ENCODE peak calls at places on chromosomes 16 and 17, in ten cellular contexts. W, L, V, B, F, H, C, X, D and E are unnamed samples. For H3K9me3, the result is how much of the 10 kb centered on the place peaks cover.

GRCh38 chr17:15475620-15476354 is 8.4 kb upstream of the CDRT4 start:
- DNase-seq in X (no peak), B (no peak), D (no peak), L (no peak), C (peak), V (no peak), H (no peak), F (no peak), W (no peak), E (no peak)

GRCh38 chr17:50056961-50057330 is 1.0 kb downstream of the ITGA3 start:
- DNase-seq in V (peak), F (no peak), D (no peak), H (peak), C (peak), L (no peak), X (no peak), B (no peak), W (no peak), E (no peak)

GRCh38 chr16:81453091-81453728 is 8.6 kb downstream of the CMIP start:
- DNase-seq in D (no peak), W (no peak), L (no peak), V (no peak), C (no peak), H (no peak), X (no peak), B (no peak), F (no peak), E (no peak)

GRCh38 chr16:50313596-50314483 is 47.5 kb downstream of the ADCY7 start:
- DNase-seq in D (peak), W (no peak), B (no peak), X (peak), C (no peak), F (no peak), L (peak), H (no peak), V (no peak), E (peak)

GRCh38 chr16:27795992-27796614 is 246.2 kb downstream of the KATNIP start:
- DNase-seq in X (no peak), L (peak), W (no peak), B (no peak), F (peak), V (peak), C (peak), D (peak), H (peak), E (peak)

GRCh38 chr17:36602030-36602737 is 801 bp downstream of the MRM1 start:
- DNase-seq in C (peak), F (no peak), B (no peak), X (peak), D (no peak), W (no peak), H (peak), L (no peak), V (peak), E (no peak)

GRCh38 chr16:20865420-20866126 is 34.6 kb downstream of the DCUN1D3 start:
- DNase-seq in W (no peak), V (no peak), L (no peak), F (no peak), C (peak), H (peak), X (no peak), B (no peak), D (no peak), E (no peak)

GRCh38 chr17:13513039-13513405 is 88.7 kb downstream of the HS3ST3A1 start:
- DNase-seq in W (no peak), C (no peak), L (peak), B (peak), X (no peak), D (no peak), V (no peak), F (no peak), H (no peak), E (no peak)

GRCh38 chr17:82924812-82925211 is 85.0 kb upstream of the ZNF750 start:
- DNase-seq in V (no peak), C (peak), F (no peak), H (no peak), D (no peak), X (peak), B (no peak), W (no peak), L (no peak), E (no peak)

GRCh38 chr17:12732366-12732765 is 56.9 kb upstream of the ARHGAP44 start:
- DNase-seq in X (no peak), L (no peak), V (no peak), B (no peak), F (no peak), W (no peak), D (no peak), H (no peak), C (no peak), E (no peak)

GRCh38 chr17:61670691-61671090 is 79.7 kb upstream of the NACA2 start:
- DNase-seq in D (no peak), H (no peak), B (no peak), W (no peak), X (no peak), V (no peak), C (no peak), F (no peak), L (no peak), E (no peak)

GRCh38 chr17:71461504-71462197 is 659.2 kb upstream of the SOX9 start:
- DNase-seq in X (no peak), D (no peak), V (peak), H (no peak), B (peak), C (no peak), L (no peak), F (no peak), W (no peak), E (no peak)

GRCh38 chr16:30786115-30786935 is 680 bp downstream of the ZNF629 start:
- DNase-seq in C (peak), L (no peak), X (no peak), H (peak), W (no peak), V (peak), B (peak), F (no peak), D (no peak), E (no peak)

GRCh38 chr16:23436992-23437391 is 16.0 kb downstream of the COG7 start:
- DNase-seq in H (no peak), V (no peak), F (no peak), L (no peak), X (no peak), W (no peak), C (no peak), B (no peak), D (no peak), E (no peak)

GRCh38 chr17:46264456-46265198 is 30.3 kb upstream of the LRRC37A start:
- DNase-seq in H (peak), D (no peak), C (peak), X (no peak), L (no peak), B (no peak), V (no peak), F (no peak), W (peak), E (no peak)

GRCh38 chr16:80407265-80407987 is 133.4 kb upstream of the DYNLRB2 start:
- DNase-seq in H (no peak), W (no peak), B (no peak), L (no peak), D (no peak), C (no peak), V (peak), X (no peak), F (no peak), E (no peak)

GRCh38 chr16:83441523-83441922 is 366.3 kb upstream of the HSBP1 start:
- DNase-seq in L (no peak), X (no peak), B (no peak), D (no peak), F (no peak), C (peak), V (no peak), W (no peak), H (no peak), E (no peak)

DNA sequence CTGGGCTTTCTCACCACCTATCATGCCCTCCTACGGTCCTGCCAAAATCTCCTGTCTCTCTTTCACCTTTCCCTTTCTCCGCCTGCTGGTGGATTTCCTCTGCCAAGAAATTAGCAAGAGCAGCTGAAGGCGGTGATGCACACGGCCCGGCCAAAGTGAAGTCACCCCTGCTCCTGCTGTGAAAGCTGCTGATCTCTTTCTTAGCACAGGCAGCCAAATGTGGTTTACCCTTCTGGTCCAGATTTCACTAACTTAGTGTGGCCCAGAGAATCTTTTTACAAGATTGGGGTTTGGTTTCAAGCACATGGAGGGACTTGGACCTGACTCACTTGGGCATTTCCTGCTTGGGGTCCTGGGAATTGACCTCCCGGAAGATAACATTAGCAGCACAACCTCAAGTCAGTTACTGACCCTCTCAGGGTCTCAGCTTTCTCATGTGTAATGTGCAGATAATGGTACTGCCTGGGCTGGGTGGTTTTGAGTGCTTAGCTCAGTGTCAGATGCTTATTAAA is 155.7 kb downstream of the SOCS1 start:
- DNase-seq in X (peak), W (peak), F (peak), B (no peak), D (no peak), H (no peak), C (no peak), V (peak), L (peak), E (peak)
- H3K9me3 ChIP-seq in X (under half), W (under half), F (under half), B (under half), D (under half), H (under half), C (under half), V (under half), L (under half), E (under half)

GRCh38 chr16:48054881-48055601 is 100.8 kb downstream of the ABCC12 start:
- DNase-seq in D (peak), W (peak), L (peak), X (peak), C (peak), F (peak), H (peak), V (peak), B (peak), E (no peak)
- H3K4me3 ChIP-seq in D (no peak), W (peak), L (no peak), X (peak), C (no peak), F (no peak), H (no peak), V (peak), B (no peak), E (peak)

GRCh38 chr17:16623282-16623681 is 30.4 kb downstream of the ZNF624 start:
- DNase-seq in C (no peak), B (no peak), V (no peak), H (no peak), W (no peak), L (no peak), X (no peak), F (no peak), D (no peak), E (no peak)
- H3K9me3 ChIP-seq in C (half or more), B (under half), V (under half), H (half or more), W (under half), L (half or more), X (half or more), F (half or more), D (under half), E (half or more)

DNA sequence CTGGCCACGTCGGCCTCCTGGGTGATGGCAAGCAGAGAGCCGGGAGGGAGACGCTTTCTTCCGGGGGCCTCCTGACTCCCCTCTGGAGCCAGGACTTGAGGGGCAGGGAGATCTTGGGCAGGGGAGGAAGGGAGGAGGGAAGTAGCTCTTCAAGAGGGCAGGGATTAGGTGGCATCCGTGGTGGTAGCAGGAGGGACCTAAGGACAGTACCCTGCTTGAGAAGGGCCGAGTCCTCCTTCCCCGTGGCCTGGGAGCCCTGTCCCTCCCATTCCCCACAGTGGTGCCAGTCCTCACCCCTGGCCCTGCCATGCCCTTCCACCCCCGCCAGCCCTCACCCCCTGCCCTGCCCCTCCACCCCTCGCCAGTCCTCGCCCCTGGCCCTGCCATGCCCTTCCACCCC is 12.6 kb downstream of the TAX1BP3 start:
- DNase-seq in X (no peak), D (no peak), V (no peak), L (no peak), C (no peak), F (no peak), W (no peak), H (no peak), B (no peak), E (no peak)
- H3K4me3 ChIP-seq in X (no peak), D (no peak), V (no peak), L (no peak), C (no peak), F (no peak), W (no peak), H (no peak), B (no peak), E (no peak)

GRCh38 chr16:35363510-35363909 is 1904.1 kb downstream of the TP53TG3F start:
- DNase-seq in H (no peak), D (no peak), X (no peak), L (no peak), F (no peak), V (no peak), B (no peak), W (no peak), C (no peak), E (no peak)

GRCh38 chr16:35370617-35371016 is 1911.2 kb downstream of the TP53TG3F start:
- DNase-seq in B (no peak), F (no peak), D (no peak), L (no peak), H (no peak), X (no peak), V (no peak), C (peak), W (no peak), E (no peak)

GRCh38 chr16:35364263-35364662 is 1904.9 kb downstream of the TP53TG3F start:
- DNase-seq in V (no peak), D (no peak), X (no peak), H (no peak), F (no peak), B (no peak), W (no peak), C (no peak), L (no peak), E (no peak)

DNA sequence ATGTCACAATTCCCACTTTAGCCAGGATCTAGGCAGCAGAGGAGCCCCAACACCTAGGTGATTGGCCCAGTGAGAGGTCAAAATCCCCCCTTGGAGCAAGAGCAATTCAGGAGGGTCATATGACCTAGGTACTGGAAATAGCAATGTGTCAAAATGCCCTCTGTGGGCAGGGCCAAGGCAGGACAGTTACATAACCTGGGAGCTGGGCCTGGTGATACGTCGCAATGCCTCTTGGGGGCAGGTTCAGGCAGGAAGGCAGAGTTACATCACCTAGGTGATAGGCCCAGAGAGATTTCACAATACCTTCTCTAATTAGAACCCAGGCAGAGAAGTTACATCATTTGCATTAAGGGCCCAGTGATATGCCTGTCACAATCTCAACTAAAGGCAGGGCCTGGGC is 1906.3 kb downstream of the TP53TG3F start:
- DNase-seq in X (no peak), V (no peak), H (no peak), W (no peak), C (peak), L (no peak), B (no peak), D (no peak), F (no peak), E (no peak)
- H3K9me3 ChIP-seq in X (under half), V (under half), H (under half), W (under half), C (under half), L (under half), B (under half), D (under half), F (under half), E (under half)

GRCh38 chr17:29880031-29880430 is 50.0 kb downstream of the SSH2 start:
- DNase-seq in W (no peak), V (no peak), C (no peak), D (no peak), H (no peak), B (no peak), L (no peak), F (no peak), X (no peak), E (no peak)

GRCh38 chr17:29883497-29883896 is 46.5 kb downstream of the SSH2 start:
- DNase-seq in F (no peak), H (no peak), L (no peak), D (no peak), C (no peak), W (no peak), X (no peak), V (no peak), B (no peak), E (no peak)

GRCh38 chr17:29881256-29881655 is 48.8 kb downstream of the SSH2 start:
- DNase-seq in L (no peak), F (no peak), W (no peak), D (no peak), X (no peak), C (no peak), H (no peak), V (no peak), B (no peak), E (no peak)

GRCh38 chr17:29884995-29885394 is 45.0 kb downstream of the SSH2 start:
- DNase-seq in B (no peak), F (no peak), L (no peak), V (no peak), W (no peak), C (no peak), H (no peak), D (no peak), X (no peak), E (no peak)
- H3K4me3 ChIP-seq in B (no peak), F (no peak), L (no peak), V (no peak), W (no peak), C (no peak), H (no peak), D (no peak), X (no peak), E (no peak)

GRCh38 chr16:35447010-35447558 is 1987.7 kb downstream of the TP53TG3F start:
- DNase-seq in F (no peak), D (no peak), X (no peak), L (no peak), V (no peak), B (no peak), W (no peak), H (no peak), C (no peak), E (no peak)
- H3K9me3 ChIP-seq in F (half or more), D (under half), X (under half), L (half or more), V (under half), B (under half), W (under half), H (under half), C (under half), E (half or more)